ENCODE peak calls at places on chromosome 22, in eight cellular contexts. M is B cell, Q is right lobe of liver, I is fibroblast of mammary gland, V is neural crest cell, R is upper lobe of right lung, P is fibroblast of lung, F is Calu3. O is an unnamed sample.

GRCh38 chr22:20567371-20567847 is 60.0 kb downstream of the MED15 start:
- DNase-seq in M (no peak), Q (no peak), I (peak; percentile 74), V (no peak), R (no peak), P (peak; percentile 76), F (peak; percentile 69), O (no peak)

GRCh38 chr22:44371741-44372525 is 59.2 kb upstream of the SHISAL1 start:
- DNase-seq in M (no peak), Q (peak; percentile 30), I (no peak), V (no peak), R (peak; percentile 22), P (no peak), F (no peak), O (no peak)

GRCh38 chr22:26610072-26610958 is 7.5 kb downstream of the CRYBB1 start:
- DNase-seq in M (no peak), Q (no peak), I (peak; percentile 88), V (no peak), R (no peak), P (peak; percentile 97), F (no peak), O (no peak)

GRCh38 chr22:24435861-24436351 is 8.5 kb downstream of the ADORA2A start:
- DNase-seq in M (no peak), Q (peak; percentile 46), I (peak; percentile 81), V (no peak), R (peak; percentile 50), P (no peak), F (no peak), O (no peak)

GRCh38 chr22:50302564-50302963 is 4.9 kb downstream of the PLXNB2 start:
- DNase-seq in M (no peak), Q (no peak), I (no peak), V (no peak), R (no peak), P (no peak), F (no peak), O (no peak)

GRCh38 chr22:30079952-30080533 is at the start of gene HORMAD2:
- DNase-seq in M (no peak), Q (peak; percentile 92), I (peak; percentile 19), V (peak; percentile 81), R (peak; percentile 81), P (peak; percentile 72), F (no peak), O (peak; percentile 45)

GRCh38 chr22:43848366-43849171 is 13.7 kb downstream of the SULT4A1 start:
- DNase-seq in M (no peak), Q (peak; percentile 61), I (peak; percentile 22), V (no peak), R (peak; percentile 52), P (peak; percentile 30), F (no peak), O (no peak)

GRCh38 chr22:44437493-44438015 is 60.5 kb downstream of the RTL6 start:
- DNase-seq in M (no peak), Q (no peak), I (peak; percentile 57), V (no peak), R (no peak), P (peak; percentile 75), F (no peak), O (no peak)

GRCh38 chr22:36461665-36462474 is 19.6 kb downstream of the TXN2 start:
- DNase-seq in M (no peak), Q (no peak), I (peak; percentile 58), V (no peak), R (peak; percentile 82), P (peak; percentile 97), F (peak; percentile 81), O (peak; percentile 63)

GRCh38 chr22:49765091-49765771 is 62.4 kb downstream of the BRD1 start:
- DNase-seq in M (no peak), Q (peak; percentile 37), I (no peak), V (no peak), R (peak; percentile 63), P (no peak), F (no peak), O (peak; percentile 36)

GRCh38 chr22:25389541-25389919 is 170.1 kb downstream of the CRYBB2 start:
- DNase-seq in M (no peak), Q (no peak), I (no peak), V (no peak), R (no peak), P (no peak), F (no peak), O (no peak)

GRCh38 chr22:26743149-26743548 is 85.8 kb downstream of the MIAT start:
- DNase-seq in M (no peak), Q (no peak), I (no peak), V (no peak), R (no peak), P (no peak), F (no peak), O (no peak)

GRCh38 chr22:27420186-27420816 is 381.3 kb downstream of the MN1 start:
- DNase-seq in M (no peak), Q (no peak), I (peak; percentile 47), V (no peak), R (no peak), P (peak; percentile 49), F (no peak), O (no peak)

GRCh38 chr22:17121235-17122195 is at the start of gene TMEM121B:
- DNase-seq in M (no peak), Q (no peak), I (peak; percentile 50), V (peak; percentile 75), R (peak; percentile 82), P (peak; percentile 66), F (peak; percentile 59), O (peak; percentile 53)

GRCh38 chr22:49292909-49293308 is 534.8 kb downstream of the BRD1 start:
- DNase-seq in M (no peak), Q (no peak), I (no peak), V (no peak), R (peak; percentile 25), P (no peak), F (no peak), O (no peak)

GRCh38 chr22:44358723-44359440 is 46.1 kb upstream of the SHISAL1 start:
- DNase-seq in M (no peak), Q (peak; percentile 41), I (no peak), V (no peak), R (peak; percentile 34), P (no peak), F (no peak), O (no peak)

GRCh38 chr22:20862540-20862939 is 3.7 kb downstream of the SNAP29 start:
- DNase-seq in M (no peak), Q (no peak), I (no peak), V (no peak), R (no peak), P (no peak), F (no peak), O (no peak)

GRCh38 chr22:50739894-50740293 is 1.9 kb downstream of the ACR start:
- DNase-seq in M (no peak), Q (no peak), I (no peak), V (no peak), R (peak; percentile 60), P (no peak), F (no peak), O (no peak)

DNA sequence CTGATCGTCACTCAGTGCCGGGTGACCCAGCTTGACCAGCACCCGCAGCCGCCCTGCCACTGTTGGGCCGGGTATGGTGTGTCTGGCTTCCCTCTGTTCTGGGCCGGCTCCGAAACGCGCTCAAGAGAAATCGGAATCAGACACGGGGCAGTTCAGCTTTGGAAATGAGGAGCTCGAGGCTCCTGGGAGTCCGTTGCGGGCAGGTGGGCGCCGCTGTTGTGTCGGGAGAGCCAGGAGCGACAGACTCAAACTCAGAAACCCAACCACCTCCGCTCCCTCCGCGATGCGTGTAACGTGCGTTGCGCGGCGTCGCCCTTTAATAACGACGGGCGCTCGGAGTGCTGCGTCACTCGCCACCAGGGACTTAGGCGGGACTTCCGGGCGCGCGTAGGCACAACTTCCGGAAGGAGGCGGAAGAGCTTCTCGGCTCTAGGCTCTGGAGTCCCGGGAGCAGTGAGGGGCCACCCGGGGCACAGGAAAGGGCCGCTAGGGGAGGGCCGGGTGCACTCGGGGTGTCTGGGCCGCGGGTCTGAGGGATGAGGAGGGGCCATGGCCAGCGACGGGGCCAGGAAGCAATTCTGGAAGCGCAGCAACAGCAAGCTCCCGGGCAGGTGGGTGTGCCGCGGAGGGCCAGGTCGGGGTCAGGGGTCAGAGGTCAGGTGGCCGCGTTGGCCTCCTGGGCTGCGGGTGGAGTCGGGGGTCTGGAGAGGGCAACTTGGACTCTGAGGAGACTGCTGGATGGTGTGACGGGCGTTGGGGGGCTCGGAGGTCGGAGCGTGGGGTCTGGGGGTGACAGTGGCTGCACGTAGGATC is at the start of gene TBC1D22A:
- DNase-seq in M (peak; percentile 90), Q (peak; percentile 95), I (peak; percentile 91), V (peak; percentile 90), R (peak; percentile 98), P (peak; percentile 93), F (peak; percentile 94), O (peak; percentile 92)
- TF ChIP-seq CTCF in M (no peak), Q (no peak), I (no peak), V (peak; percentile 13), R (peak; percentile 14), P (no peak), F (no peak), O (no peak)

DNA sequence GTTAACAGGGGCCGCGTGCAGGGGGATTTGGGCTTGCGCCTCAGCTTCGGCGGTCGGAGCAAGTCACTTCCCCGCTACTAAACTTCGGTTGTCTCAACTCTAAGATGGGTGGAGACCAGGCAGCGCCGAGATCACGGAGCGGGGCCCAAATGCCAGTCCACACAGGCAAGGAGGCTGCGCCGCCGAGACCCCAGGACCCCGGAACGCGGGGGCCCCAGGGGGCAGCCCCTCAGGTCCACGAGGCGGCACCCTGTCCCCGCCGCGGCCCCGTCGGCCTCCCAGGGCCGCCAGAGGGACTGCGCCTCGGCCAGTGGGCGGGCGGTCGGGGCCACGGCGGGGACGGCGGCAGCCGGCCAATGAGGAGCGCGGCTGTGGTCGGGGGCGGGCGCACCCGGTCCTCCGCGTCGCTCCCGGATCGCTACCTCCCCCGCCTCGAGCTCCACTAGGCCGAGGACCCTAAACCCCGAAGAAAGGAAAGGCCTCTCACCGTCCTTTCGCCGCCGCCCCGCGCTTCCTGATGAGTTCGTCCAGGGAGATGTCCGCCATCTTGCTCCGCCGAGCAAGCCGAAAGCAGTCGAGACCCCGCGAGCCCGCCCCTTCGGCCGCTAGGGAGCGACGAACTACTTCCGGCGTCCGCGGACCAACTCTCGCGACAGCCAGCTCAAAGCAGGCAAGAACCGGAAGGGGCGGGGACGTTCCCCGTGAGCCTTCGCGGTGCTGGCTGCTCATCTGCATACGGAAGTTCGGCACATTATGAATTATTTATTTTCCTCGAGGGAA is at the start of gene POLDIP3:
- DNase-seq in M (peak; percentile 95), Q (peak; percentile 99), I (peak; percentile 98), V (peak; percentile 97), R (peak; percentile 100), P (peak; percentile 96), F (peak; percentile 98), O (peak; percentile 99)
- TF ChIP-seq CTCF in M (no peak), Q (peak; percentile 34), I (no peak), V (peak; percentile 39), R (no peak), P (no peak), F (no peak), O (no peak)

DNA sequence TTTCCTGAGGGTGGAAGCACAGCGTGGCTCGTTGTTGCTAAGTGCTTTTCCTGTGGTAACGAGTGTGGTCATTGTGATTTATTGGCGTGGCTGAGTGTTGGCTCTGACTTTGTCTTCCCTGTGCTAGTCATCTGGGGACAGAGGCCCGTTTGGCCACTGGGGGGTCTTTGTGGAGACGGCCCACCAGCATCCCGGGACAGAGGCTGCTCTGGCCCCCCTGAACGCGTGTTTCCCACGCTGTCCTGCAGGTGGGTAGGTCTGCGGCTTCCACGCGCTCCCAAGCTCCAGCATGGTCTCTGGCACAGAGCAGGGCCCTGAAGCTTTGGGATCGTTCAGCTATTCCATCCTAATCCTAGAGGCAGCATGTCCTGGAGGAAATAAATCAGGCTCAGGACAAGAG is 1040.0 kb downstream of the TBC1D22A start:
- DNase-seq in M (no peak), Q (no peak), I (no peak), V (no peak), R (no peak), P (no peak), F (no peak), O (no peak)
- TF ChIP-seq CTCF in M (no peak), Q (no peak), I (no peak), V (no peak), R (no peak), P (no peak), F (no peak), O (no peak)

GRCh38 chr22:45534339-45535192 is 31.9 kb downstream of the FBLN1 start:
- DNase-seq in M (no peak), Q (no peak), I (peak; percentile 59), V (no peak), R (no peak), P (peak; percentile 60), F (no peak), O (no peak)
- TF ChIP-seq CTCF in M (no peak), Q (no peak), I (no peak), V (no peak), R (no peak), P (no peak), F (no peak), O (no peak)

O was measured in mesothelial cell of epicardium.